ENCODE peak calls at places on chromosomes 16 and 17, in five cellular contexts. O is lower leg skin, R is AG04449, V is progenitor cell of endocrine pancreas, T is fibroblast of pulmonary artery. E is an unnamed sample.

GRCh38 chr16:86722970-86723369 is 144.6 kb downstream of the FOXL1 start:
- DNase-seq in O (no peak), R (no peak), V (no peak), T (peak; percentile 75), E (no peak)

GRCh38 chr17:33968350-33969044 is 286.6 kb upstream of the CCL2 start:
- DNase-seq in O (no peak), R (no peak), V (no peak), T (no peak), E (no peak)

GRCh38 chr16:17777461-17777863 is 306.7 kb upstream of the XYLT1 start:
- DNase-seq in O (no peak), R (no peak), V (no peak), T (peak; percentile 20), E (no peak)

GRCh38 chr17:4208228-4208627 is 55.6 kb downstream of the ANKFY1 start:
- DNase-seq in O (no peak), R (peak; percentile 88), V (no peak), T (no peak), E (no peak)

GRCh38 chr17:20981046-20981920 is 61.5 kb downstream of the USP22 start:
- DNase-seq in O (no peak), R (no peak), V (no peak), T (no peak), E (no peak)

GRCh38 chr17:35185849-35186248 is 8.3 kb downstream of the SLC35G3 start:
- DNase-seq in O (no peak), R (no peak), V (no peak), T (no peak), E (no peak)

GRCh38 chr16:22763655-22764054 is 50.3 kb upstream of the HS3ST2 start:
- DNase-seq in O (no peak), R (no peak), V (no peak), T (no peak), E (no peak)

GRCh38 chr17:47742319-47743181 is 9.5 kb downstream of the TBX21 start:
- DNase-seq in O (no peak), R (no peak), V (peak; percentile 53), T (no peak), E (peak; percentile 53)

GRCh38 chr16:64627781-64628180 is 494.1 kb downstream of the CDH11 start:
- DNase-seq in O (no peak), R (no peak), V (no peak), T (no peak), E (no peak)

GRCh38 chr17:7956208-7956965 is 24.4 kb downstream of the CNTROB start:
- DNase-seq in O (no peak), R (no peak), V (no peak), T (peak; percentile 87), E (no peak)

GRCh38 chr17:63275318-63275967 is 170.7 kb downstream of the CYB561 start:
- DNase-seq in O (no peak), R (peak; percentile 77), V (no peak), T (peak; percentile 96), E (no peak)

GRCh38 chr17:44653384-44653783 is 2.9 kb upstream of the MEIOC start:
- DNase-seq in O (no peak), R (no peak), V (no peak), T (no peak), E (no peak)

GRCh38 chr17:61307905-61308886 is 91.4 kb upstream of the TBX2 start:
- DNase-seq in O (no peak), R (peak; percentile 97), V (no peak), T (peak; percentile 93), E (no peak)

GRCh38 chr17:9002610-9003354 is 18.5 kb upstream of the NTN1 start:
- DNase-seq in O (no peak), R (no peak), V (peak; percentile 47), T (no peak), E (peak; percentile 53)

GRCh38 chr17:41909088-41909487 is 9.7 kb downstream of the ACLY start:
- DNase-seq in O (no peak), R (no peak), V (no peak), T (no peak), E (no peak)

GRCh38 chr17:28970879-28971278 is 19.6 kb upstream of the PHF12 start:
- DNase-seq in O (no peak), R (no peak), V (no peak), T (no peak), E (no peak)
- TF ChIP-seq CTCF in O (no peak), R (no peak), V (no peak), T (no peak), E (no peak)

GRCh38 chr16:30559690-30560089 is 1.5 kb upstream of the ZNF764 start:
- DNase-seq in O (no peak), R (no peak), V (no peak), T (no peak), E (no peak)

GRCh38 chr16:30558789-30559377 is 709 bp upstream of the ZNF764 start:
- DNase-seq in O (no peak), R (no peak), V (no peak), T (no peak), E (no peak)

GRCh38 chr16:30555848-30556473 is 2.2 kb downstream of the ZNF764 start:
- DNase-seq in O (no peak), R (no peak), V (no peak), T (no peak), E (no peak)

GRCh38 chr16:30557397-30557949 is 701 bp downstream of the ZNF764 start:
- DNase-seq in O (no peak), R (no peak), V (no peak), T (no peak), E (no peak)

GRCh38 chr16:30557950-30558788 is at the start of gene ZNF764:
- DNase-seq in O (peak; percentile 98), R (peak; percentile 71), V (peak; percentile 83), T (peak; percentile 98), E (peak; percentile 91)
- TF ChIP-seq CTCF in O (no peak), R (no peak), V (peak; percentile 18), T (no peak), E (no peak)

DNA sequence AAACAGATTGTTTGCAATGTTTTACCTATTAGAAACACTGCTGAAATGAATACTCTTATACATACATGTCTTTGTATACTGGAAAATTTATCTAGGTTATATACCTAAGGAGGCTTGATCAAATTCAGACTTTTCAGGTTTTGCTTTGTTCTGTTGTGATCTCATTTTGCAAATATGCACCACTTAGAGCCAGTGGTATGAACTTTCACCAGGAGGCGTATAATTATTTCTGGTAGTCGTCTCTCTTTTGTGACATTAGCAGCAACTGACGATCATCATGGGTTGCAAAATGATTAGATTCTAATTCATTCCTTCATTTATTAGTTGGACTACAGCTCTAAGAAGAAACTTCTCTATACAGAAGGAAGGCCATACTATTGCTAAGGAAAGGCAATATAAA is 26.9 kb downstream of the AP1G1 start:
- DNase-seq in O (no peak), R (no peak), V (no peak), T (peak; percentile 18), E (no peak)
- TF ChIP-seq CTCF in O (no peak), R (no peak), V (no peak), T (no peak), E (no peak)

GRCh38 chr17:80030730-80031410 is 4.8 kb downstream of the TBC1D16 start:
- DNase-seq in O (peak; percentile 59), R (no peak), V (no peak), T (no peak), E (no peak)
- TF ChIP-seq CTCF in O (no peak), R (no peak), V (no peak), T (no peak), E (no peak)

GRCh38 chr17:18364166-18364565 is 816 bp upstream of the SHMT1 start:
- DNase-seq in O (no peak), R (no peak), V (no peak), T (no peak), E (no peak)

GRCh38 chr17:18361837-18362380 is 1.4 kb downstream of the SHMT1 start:
- DNase-seq in O (no peak), R (no peak), V (no peak), T (no peak), E (no peak)

GRCh38 chr17:18360518-18360917 is 2.8 kb downstream of the SHMT1 start:
- DNase-seq in O (no peak), R (no peak), V (no peak), T (no peak), E (no peak)

GRCh38 chr17:18363021-18363941 is at the start of gene SHMT1:
- DNase-seq in O (peak; percentile 95), R (peak; percentile 12), V (peak; percentile 91), T (peak; percentile 84), E (peak; percentile 86)

GRCh38 chr17:18362509-18363020 is 785 bp downstream of the SHMT1 start:
- DNase-seq in O (peak; percentile 59), R (no peak), V (no peak), T (peak; percentile 11), E (no peak)
- TF ChIP-seq CTCF in O (no peak), R (no peak), V (peak; percentile 12), T (no peak), E (no peak)

GRCh38 chr16:27239906-27240655 is 28.5 kb downstream of the NSMCE1 start:
- DNase-seq in O (no peak), R (no peak), V (no peak), T (no peak), E (no peak)

GRCh38 chr16:27241658-27242057 is 26.9 kb downstream of the NSMCE1 start:
- DNase-seq in O (no peak), R (no peak), V (no peak), T (no peak), E (no peak)

GRCh38 chr16:27242868-27243590 is 25.5 kb downstream of the NSMCE1 start:
- DNase-seq in O (no peak), R (peak; percentile 41), V (no peak), T (peak; percentile 95), E (no peak)

GRCh38 chr16:27242398-27242797 is 26.2 kb downstream of the NSMCE1 start:
- DNase-seq in O (no peak), R (no peak), V (no peak), T (no peak), E (no peak)

GRCh38 chr16:27240948-27241531 is 27.5 kb downstream of the NSMCE1 start:
- DNase-seq in O (no peak), R (peak; percentile 36), V (no peak), T (peak; percentile 77), E (no peak)
- TF ChIP-seq CTCF in O (no peak), R (no peak), V (no peak), T (no peak), E (no peak)